ENCODE peak calls at places on chromosomes 12 and 14, in four cellular contexts. One of them, this sample, is unnamed.

GRCh38 chr12:113298861-113299545 is 35.9 kb downstream of the SLC8B1 start:
- DNase-seq in PC-3: no peak
- DNase-seq in GM23338: no peak
- DNase-seq in MM.1S: no peak
- DNase-seq in this sample: peak; percentile 62

GRCh38 chr12:82174936-82175335 is 183.3 kb downstream of the CCDC59 start:
- DNase-seq in PC-3: no peak
- DNase-seq in GM23338: peak; percentile 14
- DNase-seq in MM.1S: no peak
- DNase-seq in this sample: no peak

GRCh38 chr14:94617988-94618822 is 6.0 kb downstream of the SERPINA3 start:
- DNase-seq in PC-3: no peak
- DNase-seq in GM23338: no peak
- DNase-seq in MM.1S: no peak
- DNase-seq in this sample: peak; percentile 38

GRCh38 chr12:78240827-78241226 is 410.1 kb downstream of the NAV3 start:
- DNase-seq in PC-3: no peak
- DNase-seq in GM23338: no peak
- DNase-seq in MM.1S: no peak
- DNase-seq in this sample: no peak

GRCh38 chr14:76502219-76502618 is 126.3 kb downstream of the ESRRB start:
- DNase-seq in PC-3: no peak
- DNase-seq in GM23338: no peak
- DNase-seq in MM.1S: no peak
- DNase-seq in this sample: no peak

GRCh38 chr14:32421781-32422180 is 92.7 kb downstream of the AKAP6 start:
- DNase-seq in PC-3: no peak
- DNase-seq in GM23338: no peak
- DNase-seq in MM.1S: no peak
- DNase-seq in this sample: no peak

GRCh38 chr12:54196396-54196795 is 7.6 kb upstream of the SMUG1 start:
- DNase-seq in PC-3: no peak
- DNase-seq in GM23338: no peak
- DNase-seq in MM.1S: no peak
- DNase-seq in this sample: no peak

GRCh38 chr12:114401346-114402320 is 4.3 kb downstream of the TBX5 start:
- DNase-seq in PC-3: no peak
- DNase-seq in GM23338: no peak
- DNase-seq in MM.1S: no peak
- DNase-seq in this sample: peak; percentile 69

GRCh38 chr12:1234073-1234472 is 243.1 kb downstream of the ERC1 start:
- DNase-seq in PC-3: peak; percentile 50
- DNase-seq in GM23338: no peak
- DNase-seq in MM.1S: no peak
- DNase-seq in this sample: peak; percentile 35

GRCh38 chr12:69904761-69905160 is 79.7 kb downstream of the MYRFL start:
- DNase-seq in PC-3: no peak
- DNase-seq in GM23338: no peak
- DNase-seq in MM.1S: no peak
- DNase-seq in this sample: peak; percentile 67

GRCh38 chr12:130013771-130014484 is 110.1 kb upstream of the TMEM132D start:
- DNase-seq in PC-3: peak; percentile 57
- DNase-seq in GM23338: peak; percentile 81
- DNase-seq in MM.1S: no peak
- DNase-seq in this sample: peak; percentile 65

GRCh38 chr12:103495158-103495782 is 498 bp downstream of the C12orf42 start:
- DNase-seq in PC-3: no peak
- DNase-seq in GM23338: peak; percentile 84
- DNase-seq in MM.1S: peak; percentile 43
- DNase-seq in this sample: no peak

GRCh38 chr12:103495783-103496456 is at the start of gene C12orf42:
- DNase-seq in PC-3: peak; percentile 76
- DNase-seq in GM23338: peak; percentile 72
- DNase-seq in MM.1S: peak; percentile 39
- DNase-seq in this sample: peak; percentile 47

GRCh38 chr12:103498990-103499389 is 3.2 kb upstream of the C12orf42 start:
- DNase-seq in PC-3: no peak
- DNase-seq in GM23338: no peak
- DNase-seq in MM.1S: no peak
- DNase-seq in this sample: no peak

GRCh38 chr12:103493199-103493598 is 2.6 kb downstream of the C12orf42 start:
- DNase-seq in PC-3: no peak
- DNase-seq in GM23338: no peak
- DNase-seq in MM.1S: no peak
- DNase-seq in this sample: no peak

DNA sequence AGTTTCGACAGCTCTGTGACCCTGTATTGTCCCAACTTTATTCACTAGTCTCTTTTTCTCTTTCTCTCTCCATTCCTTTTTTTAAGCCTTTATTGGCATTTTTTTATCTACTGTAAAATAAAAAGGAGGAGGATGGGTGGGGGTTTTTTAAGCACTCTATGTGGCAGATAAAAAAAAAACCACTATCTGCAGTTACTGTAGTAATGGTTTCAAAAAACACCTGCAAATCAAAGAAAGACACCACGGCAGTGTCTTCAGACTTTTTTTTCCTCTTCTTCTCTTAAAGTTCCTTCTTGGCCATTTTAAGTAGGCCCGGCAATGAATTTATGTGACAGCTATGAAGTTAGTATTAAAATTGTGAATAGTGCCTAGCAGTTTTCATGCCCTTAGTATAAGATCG is 1.4 kb downstream of the C12orf42 start:
- DNase-seq in PC-3: no peak
- DNase-seq in GM23338: no peak
- DNase-seq in MM.1S: no peak
- DNase-seq in this sample: no peak
- H3K4me2 ChIP-seq in PC-3: no peak overlapping the region
- H3K4me2 ChIP-seq in GM23338: peak overlapping the region; percentile 94
- H3K4me2 ChIP-seq in MM.1S: no peak overlapping the region
- H3K4me2 ChIP-seq in this sample: no peak overlapping the region

DNA sequence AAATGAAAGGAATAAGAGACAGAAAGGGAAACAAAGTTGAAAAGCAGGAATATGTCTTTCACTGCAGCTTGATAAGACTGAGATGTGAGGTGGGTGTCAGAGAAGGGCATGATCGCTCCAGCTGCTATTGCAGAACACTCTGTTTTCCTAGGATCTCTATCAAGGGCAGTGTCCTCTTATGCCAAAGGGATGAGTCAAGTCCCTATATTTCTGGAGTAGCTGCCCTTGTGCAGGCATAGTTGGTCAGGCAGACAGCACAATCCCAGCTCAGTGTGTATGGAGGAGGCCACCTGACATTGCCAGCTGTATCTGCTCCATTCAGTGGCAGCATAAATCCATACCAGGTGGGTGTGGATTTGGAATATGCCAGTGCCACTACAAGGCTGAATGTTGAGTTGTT is 101.6 kb downstream of the DAD1 start:
- DNase-seq in PC-3: no peak
- DNase-seq in GM23338: no peak
- DNase-seq in MM.1S: no peak
- DNase-seq in this sample: peak; percentile 48
- H3F3A ChIP-seq in PC-3: no peaks in the 10 kb centered on the region
- H3F3A ChIP-seq in GM23338: no peaks in the 10 kb centered on the region
- H3F3A ChIP-seq in MM.1S: no peaks in the 10 kb centered on the region
- H3F3A ChIP-seq in this sample: no peaks in the 10 kb centered on the region

GRCh38 chr12:3241621-3242020 is 164.4 kb downstream of the TSPAN9 start:
- DNase-seq in PC-3: no peak
- DNase-seq in GM23338: no peak
- DNase-seq in MM.1S: no peak
- DNase-seq in this sample: no peak
- H3K4me2 ChIP-seq in PC-3: no peak overlapping the region
- H3K4me2 ChIP-seq in GM23338: no peak overlapping the region
- H3K4me2 ChIP-seq in MM.1S: no peak overlapping the region
- H3K4me2 ChIP-seq in this sample: no peak overlapping the region

GRCh38 chr14:23483216-23483854 is 13.8 kb downstream of the NGDN start:
- DNase-seq in PC-3: peak; percentile 15
- DNase-seq in GM23338: peak; percentile 93
- DNase-seq in MM.1S: no peak
- DNase-seq in this sample: peak; percentile 43

GRCh38 chr14:23485311-23485710 is 15.8 kb downstream of the NGDN start:
- DNase-seq in PC-3: no peak
- DNase-seq in GM23338: peak; percentile 54
- DNase-seq in MM.1S: no peak
- DNase-seq in this sample: no peak

GRCh38 chr14:23481992-23482813 is 12.7 kb downstream of the NGDN start:
- DNase-seq in PC-3: no peak
- DNase-seq in GM23338: peak; percentile 73
- DNase-seq in MM.1S: no peak
- DNase-seq in this sample: no peak

GRCh38 chr14:23481362-23481970 is 12.0 kb downstream of the NGDN start:
- DNase-seq in PC-3: peak; percentile 22
- DNase-seq in GM23338: peak; percentile 83
- DNase-seq in MM.1S: no peak
- DNase-seq in this sample: peak; percentile 45

DNA sequence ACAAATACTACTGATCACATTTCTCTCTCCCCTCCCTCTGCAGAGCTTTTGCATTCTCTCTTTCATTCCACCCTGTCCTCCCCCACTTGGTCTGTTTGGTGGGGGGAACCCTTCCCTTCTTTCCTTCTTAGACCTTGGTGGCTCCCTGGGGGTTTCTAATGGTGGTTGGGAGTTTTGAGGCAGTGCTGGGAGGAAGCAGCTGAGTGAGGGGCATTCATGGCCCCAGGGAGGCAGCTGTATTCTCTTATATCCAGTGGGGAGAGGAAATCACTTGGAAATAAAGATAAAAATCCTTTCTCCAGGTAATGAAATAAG is 13.3 kb downstream of the NGDN start:
- DNase-seq in PC-3: no peak
- DNase-seq in GM23338: no peak
- DNase-seq in MM.1S: no peak
- DNase-seq in this sample: no peak
- H3F3A ChIP-seq in PC-3: peaks cover 2% of the 10 kb centered on the region
- H3F3A ChIP-seq in GM23338: peaks cover 14% of the 10 kb centered on the region
- H3F3A ChIP-seq in MM.1S: no peaks in the 10 kb centered on the region
- H3F3A ChIP-seq in this sample: peaks cover 4% of the 10 kb centered on the region

DNA sequence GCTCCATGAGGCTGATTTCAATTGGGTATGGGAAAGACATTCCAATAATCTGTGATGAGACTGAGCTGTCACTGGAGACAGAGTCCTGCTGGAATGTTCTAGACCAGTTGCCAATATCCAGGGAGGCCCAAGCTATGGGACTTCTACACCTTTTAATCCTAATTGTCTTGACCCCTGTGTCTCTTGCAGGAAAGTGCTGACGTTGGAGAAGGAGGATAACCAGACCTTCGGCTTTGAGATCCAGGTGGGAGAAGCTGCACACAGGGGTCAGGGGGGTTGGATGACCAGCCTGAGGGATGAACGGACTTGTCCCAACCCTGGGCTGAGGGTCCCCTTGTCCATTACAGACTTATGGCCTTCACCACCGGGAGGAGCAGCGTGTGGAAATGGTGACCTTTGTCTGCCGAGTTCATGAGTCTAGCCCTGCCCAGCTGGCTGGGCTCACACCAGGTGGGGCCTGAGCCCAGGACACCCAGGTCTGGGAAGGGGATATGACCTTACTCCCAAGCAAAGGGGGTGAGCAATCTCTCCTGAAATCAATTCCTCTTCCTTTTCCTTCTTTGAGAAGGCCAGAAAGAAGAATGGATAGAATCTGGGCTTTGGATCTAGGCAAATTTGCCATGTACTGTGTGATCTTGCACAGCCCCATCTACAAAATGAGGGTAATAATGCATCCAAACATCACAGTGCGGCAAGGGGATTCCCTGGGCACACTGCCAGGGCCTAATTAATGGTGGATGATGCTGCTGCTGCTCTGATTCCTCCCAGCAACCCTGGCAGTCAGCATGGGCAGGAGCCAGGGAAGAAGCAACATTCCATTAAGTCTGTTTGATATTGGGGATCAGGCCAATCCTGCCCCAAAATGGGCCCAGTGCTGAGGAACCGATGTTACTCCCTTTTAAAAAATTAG is 4.2 kb downstream of the TAMALIN start:
- DNase-seq in PC-3: no peak
- DNase-seq in GM23338: no peak
- DNase-seq in MM.1S: no peak
- DNase-seq in this sample: no peak
- H3K4me2 ChIP-seq in PC-3: no peak overlapping the region
- H3K4me2 ChIP-seq in GM23338: peak overlapping the region; percentile 49
- H3K4me2 ChIP-seq in MM.1S: no peak overlapping the region
- H3K4me2 ChIP-seq in this sample: peak overlapping the region; percentile 2

GRCh38 chr12:31749024-31749704 is 20.3 kb upstream of the AMN1 start:
- DNase-seq in PC-3: peak; percentile 96
- DNase-seq in GM23338: peak; percentile 89
- DNase-seq in MM.1S: peak; percentile 90
- DNase-seq in this sample: peak; percentile 96
- H3F3A ChIP-seq in PC-3: no peaks in the 10 kb centered on the region
- H3F3A ChIP-seq in GM23338: no peaks in the 10 kb centered on the region
- H3F3A ChIP-seq in MM.1S: peaks cover 27% of the 10 kb centered on the region
- H3F3A ChIP-seq in this sample: peaks cover 23% of the 10 kb centered on the region

DNA sequence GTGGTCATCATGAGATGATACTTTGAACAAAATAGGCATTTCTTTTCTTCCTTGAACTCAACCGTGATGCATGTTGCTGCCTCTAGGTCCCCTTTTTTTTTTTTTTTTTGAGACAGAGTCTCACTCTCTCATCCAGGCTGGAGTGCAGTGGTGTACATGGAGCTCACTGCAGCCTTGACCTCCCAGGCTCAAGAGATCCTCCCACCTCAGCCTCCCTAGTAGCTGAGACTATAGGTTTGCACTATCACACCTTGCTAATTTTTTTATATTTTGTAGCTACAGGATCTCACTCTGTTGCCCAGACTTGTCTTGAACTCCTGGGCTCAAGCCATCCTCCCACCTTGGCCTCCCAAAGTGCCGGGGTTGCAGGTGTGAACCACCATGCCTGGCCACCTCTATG is 20.6 kb downstream of the DIP2B start:
- DNase-seq in PC-3: no peak
- DNase-seq in GM23338: no peak
- DNase-seq in MM.1S: no peak
- DNase-seq in this sample: no peak
- H3K4me2 ChIP-seq in PC-3: no peak overlapping the region
- H3K4me2 ChIP-seq in GM23338: no peak overlapping the region
- H3K4me2 ChIP-seq in MM.1S: no peak overlapping the region
- H3K4me2 ChIP-seq in this sample: no peak overlapping the region

DNA sequence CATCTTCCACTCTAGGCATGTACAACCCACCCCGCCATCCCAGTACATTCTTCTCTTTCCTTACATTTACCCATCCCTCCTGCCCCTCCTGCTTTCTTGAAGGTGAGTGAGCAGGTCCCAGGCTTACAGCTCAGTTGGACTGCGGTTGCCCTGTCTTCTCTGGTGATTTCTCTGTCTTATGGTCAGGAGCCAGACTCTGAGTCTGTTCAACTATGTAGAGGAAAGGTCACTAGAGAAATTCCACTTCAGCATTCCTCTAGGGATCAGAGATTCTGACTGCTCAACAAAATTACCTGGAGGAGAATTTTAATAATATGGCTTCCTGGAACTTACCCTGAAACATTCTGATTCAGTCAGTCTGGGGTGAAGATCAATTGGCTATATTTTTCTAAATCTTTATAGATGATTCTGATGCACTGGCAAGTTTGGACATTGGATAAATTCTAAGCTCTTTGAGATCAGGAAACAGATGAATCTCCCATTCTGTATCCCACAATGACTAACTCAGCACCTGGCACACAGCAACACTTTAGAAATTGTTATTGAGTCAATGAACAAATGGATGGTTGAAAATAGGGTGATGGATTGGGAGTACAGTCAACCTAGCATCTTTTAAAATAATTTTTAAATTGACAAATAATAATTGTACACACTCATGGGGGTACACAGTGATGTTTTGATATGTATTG is 128.6 kb upstream of the HIF1A start:
- DNase-seq in PC-3: peak; percentile 78
- DNase-seq in GM23338: no peak
- DNase-seq in MM.1S: no peak
- DNase-seq in this sample: peak; percentile 86
- H3F3A ChIP-seq in PC-3: peaks cover 26% of the 10 kb centered on the region
- H3F3A ChIP-seq in GM23338: peaks cover 9% of the 10 kb centered on the region
- H3F3A ChIP-seq in MM.1S: no peaks in the 10 kb centered on the region
- H3F3A ChIP-seq in this sample: peaks cover 76% of the 10 kb centered on the region

This sample was measured in GM23248.